ENCODE peak calls at places on chromosomes 7 and 10, in five cellular contexts. Z is GM12878, N is H1, W is HCT116, P is HepG2. X is an unnamed sample.

GRCh38 chr7:19368540-19368939 is 223.3 kb upstream of the FERD3L start:
- DNase-seq in N (no peak), W (no peak), Z (no peak), P (no peak), X (no peak)

GRCh38 chr7:5693529-5693928 is 87.9 kb downstream of the RNF216 start:
- DNase-seq in Z (peak; percentile 89), N (no peak), P (peak; percentile 16), W (no peak), X (no peak)

GRCh38 chr10:26432938-26433337 is 5.2 kb upstream of the APBB1IP start:
- DNase-seq in W (no peak), P (no peak), N (no peak), Z (no peak), X (no peak)

GRCh38 chr10:28676297-28676967 is 889 bp upstream of the BAMBI start:
- DNase-seq in P (no peak), N (no peak), Z (no peak), W (no peak), X (no peak)

GRCh38 chr7:14377646-14378266 is 388.3 kb upstream of the ETV1 start:
- DNase-seq in P (no peak), W (no peak), N (no peak), Z (no peak), X (no peak)

GRCh38 chr10:79084012-79084971 is 15.5 kb downstream of the ZMIZ1 start:
- DNase-seq in P (peak; percentile 93), Z (no peak), N (no peak), W (no peak), X (peak; percentile 75)

GRCh38 chr10:62076872-62077271 is 175.4 kb downstream of the ARID5B start:
- DNase-seq in P (peak; percentile 63), W (no peak), Z (no peak), N (no peak), X (no peak)

GRCh38 chr10:91944880-91945630 is 21.5 kb downstream of the BTAF1 start:
- DNase-seq in Z (peak; percentile 24), N (no peak), W (no peak), P (no peak), X (no peak)

GRCh38 chr10:18340496-18341051 is 200.3 kb downstream of the CACNB2 start:
- DNase-seq in W (no peak), Z (no peak), P (no peak), N (no peak), X (no peak)

GRCh38 chr10:57692255-57692980 is 575.3 kb downstream of the IPMK start:
- DNase-seq in P (no peak), N (no peak), W (no peak), Z (no peak), X (no peak)

GRCh38 chr7:108158766-108159165 is 28.6 kb upstream of the LAMB4 start:
- DNase-seq in Z (no peak), P (no peak), N (no peak), W (no peak), X (no peak)

GRCh38 chr7:16430133-16430532 is 8.8 kb upstream of the CRPPA start:
- DNase-seq in N (no peak), W (no peak), Z (no peak), P (no peak), X (no peak)

GRCh38 chr10:122373713-122374112 is 795 bp upstream of the PLEKHA1 start:
- DNase-seq in Z (no peak), W (no peak), N (no peak), P (peak; percentile 50), X (no peak)

GRCh38 chr10:113091921-113092320 is 141.9 kb downstream of the TCF7L2 start:
- DNase-seq in W (no peak), N (no peak), P (no peak), Z (no peak), X (peak; percentile 23)

GRCh38 chr10:119103687-119104652 is at the start of gene DENND10:
- DNase-seq in W (peak; percentile 73), P (no peak), Z (no peak), N (peak; percentile 47), X (peak; percentile 99)

GRCh38 chr7:47327698-47328391 is 254.1 kb downstream of the TNS3 start:
- DNase-seq in P (no peak), W (no peak), Z (no peak), N (peak; percentile 36), X (no peak)

GRCh38 chr10:65065278-65065677 is 1544.1 kb downstream of the REEP3 start:
- DNase-seq in P (no peak), W (no peak), Z (no peak), N (no peak), X (no peak)

GRCh38 chr7:128884561-128885369 is 22.1 kb downstream of the ATP6V1F start:
- DNase-seq in W (no peak), P (no peak), N (no peak), Z (no peak), X (no peak)

GRCh38 chr7:47326220-47326619 is 255.7 kb downstream of the TNS3 start:
- DNase-seq in Z (no peak), W (no peak), P (peak; percentile 7), N (no peak), X (no peak)

GRCh38 chr7:50502001-50502684 is 52.0 kb upstream of the FIGNL1 start:
- DNase-seq in N (no peak), W (no peak), Z (no peak), P (no peak), X (no peak)

GRCh38 chr10:62960416-62960815 is 144.2 kb upstream of the EGR2 start:
- DNase-seq in Z (no peak), W (no peak), N (no peak), P (no peak), X (no peak)

GRCh38 chr7:87687653-87688254 is 59.6 kb downstream of the RUNDC3B start:
- DNase-seq in Z (no peak), W (no peak), P (peak; percentile 8), N (no peak), X (no peak)
- TF ChIP-seq SRF in Z (no peak), W (no peak), P (no peak), N (no peak), X (no peak)

DNA sequence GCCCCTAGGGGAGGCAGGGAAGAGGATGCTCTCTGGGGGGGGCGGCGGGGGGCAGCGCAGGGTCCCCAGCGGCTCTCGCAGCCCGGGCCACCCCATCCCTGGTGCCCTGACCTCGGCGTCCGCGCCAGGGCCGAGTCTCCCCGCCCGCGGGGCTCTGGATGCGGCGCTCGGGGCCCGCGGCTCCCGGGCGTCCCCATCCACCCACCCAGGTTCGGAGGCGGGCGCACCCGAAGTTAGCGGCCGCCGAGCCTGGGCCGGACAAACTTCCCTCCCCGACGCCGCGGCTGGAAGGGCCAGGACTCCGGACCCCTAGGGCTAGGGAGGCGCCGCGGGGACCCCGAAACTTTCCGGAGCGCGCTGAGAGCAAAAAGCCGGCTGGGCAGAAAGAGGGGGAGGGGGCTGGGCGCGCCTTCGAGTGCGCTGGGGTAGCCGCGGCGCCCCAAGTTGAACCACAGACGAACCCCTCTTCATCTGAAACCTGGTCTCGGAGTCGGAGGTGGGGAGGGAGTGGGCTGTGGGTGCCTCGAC is 3.8 kb upstream of the ELFN1 start:
- DNase-seq in P (no peak), Z (no peak), N (no peak), W (no peak), X (no peak)
- TF ChIP-seq SRF in P (no peak), Z (no peak), N (no peak), W (no peak), X (no peak)

GRCh38 chr7:148987010-148987750 is 41.1 kb downstream of the PDIA4 start:
- DNase-seq in P (peak; percentile 87), W (peak; percentile 87), Z (peak; percentile 78), N (peak; percentile 90), X (peak; percentile 98)

GRCh38 chr7:148982596-148983219 is 45.6 kb downstream of the PDIA4 start:
- DNase-seq in W (no peak), Z (no peak), P (no peak), N (no peak), X (peak; percentile 46)

GRCh38 chr7:148986737-148987009 is 41.6 kb downstream of the PDIA4 start:
- DNase-seq in Z (no peak), P (no peak), W (no peak), N (no peak), X (peak; percentile 13)

GRCh38 chr7:148979827-148980226 is 48.5 kb downstream of the PDIA4 start:
- DNase-seq in P (no peak), N (no peak), Z (no peak), W (no peak), X (no peak)

GRCh38 chr7:148983220-148984146 is 44.8 kb downstream of the PDIA4 start:
- DNase-seq in N (peak; percentile 67), P (peak; percentile 63), Z (peak; percentile 78), W (peak; percentile 62), X (peak; percentile 91)
- TF ChIP-seq SRF in N (no peak), P (no peak), Z (no peak), W (no peak), X (no peak)

DNA sequence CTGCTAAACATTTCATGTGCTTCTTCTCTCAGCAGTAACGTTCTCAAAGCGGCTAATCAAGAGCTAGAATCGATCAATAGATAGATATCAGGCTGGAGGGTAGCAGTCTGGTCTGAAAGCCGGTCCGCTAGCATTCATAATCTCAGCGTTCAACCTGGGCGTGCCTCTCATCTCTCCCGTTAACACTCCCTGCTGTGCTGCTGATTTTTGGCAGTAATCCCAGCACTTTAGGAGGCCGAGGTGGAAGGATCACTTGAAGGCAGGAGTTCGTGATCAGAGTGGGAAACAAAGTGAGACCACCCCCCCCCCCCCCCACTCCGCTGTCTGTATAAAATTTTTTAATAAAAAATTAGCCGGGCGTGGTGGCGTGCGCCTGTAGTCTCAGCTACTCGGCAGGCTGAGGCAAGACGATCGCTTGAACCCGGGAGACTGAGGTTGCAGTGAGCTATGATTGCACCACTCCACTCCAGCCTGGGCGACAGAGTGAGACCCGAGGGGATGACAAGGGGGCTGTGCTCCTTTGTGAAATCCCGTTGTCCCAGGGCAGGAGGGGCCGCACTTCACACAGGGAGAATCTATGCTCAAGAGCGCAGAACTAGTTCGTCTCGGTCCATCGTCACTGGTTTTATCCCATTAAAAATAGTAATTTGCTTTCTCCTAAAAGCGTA is 624 bp upstream of the CEP55 start:
- DNase-seq in N (no peak), P (peak; percentile 4), Z (no peak), W (no peak), X (peak; percentile 63)
- TF ChIP-seq SRF in N (no peak), P (no peak), Z (no peak), W (no peak), X (no peak)

GRCh38 chr10:125982256-125982948 is 86.0 kb downstream of the FANK1 start:
- DNase-seq in Z (peak; percentile 35), N (peak; percentile 23), W (peak; percentile 64), P (peak; percentile 41), X (peak; percentile 17)
- TF ChIP-seq SRF in Z (no peak), N (no peak), W (no peak), P (no peak), X (no peak)

GRCh38 chr7:37230221-37230620 is 218.4 kb downstream of the ELMO1 start:
- DNase-seq in Z (no peak), W (no peak), N (no peak), P (no peak), X (no peak)
- TF ChIP-seq SRF in Z (no peak), W (no peak), N (no peak), P (no peak), X (no peak)

DNA sequence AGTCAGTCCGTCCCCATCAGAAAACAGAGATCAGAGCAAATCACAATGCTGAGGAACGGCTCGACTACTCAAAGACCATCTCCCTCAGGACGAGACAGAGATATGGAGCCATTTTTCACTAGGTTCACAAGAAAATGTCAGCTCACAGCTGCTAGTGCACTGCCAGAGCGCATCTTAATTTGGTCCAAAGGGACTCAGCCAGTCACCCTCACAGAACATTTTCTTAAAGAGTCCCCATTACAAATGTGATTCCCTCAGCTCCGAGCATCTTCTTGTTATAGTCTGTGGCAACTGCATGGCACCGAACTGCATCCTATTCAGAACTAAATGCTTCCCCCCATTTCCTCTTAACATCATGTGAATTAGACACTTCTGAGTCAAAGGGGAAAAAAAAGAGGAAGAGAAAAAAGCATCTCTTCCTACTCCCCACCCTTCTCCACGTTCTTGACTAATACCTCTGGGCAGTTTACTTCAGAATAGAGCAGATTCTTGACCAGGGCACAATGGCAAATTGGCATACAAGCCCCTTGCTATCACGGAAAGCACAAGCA is 683.8 kb downstream of the MAGI2 start:
- DNase-seq in W (no peak), Z (peak; percentile 24), P (no peak), N (no peak), X (no peak)
- TF ChIP-seq SRF in W (no peak), Z (no peak), P (no peak), N (no peak), X (no peak)